ENCODE peak calls at places on chromosomes 5 and 9, in six cellular contexts. T is HEK293T, D is aorta, L is AG08396, C is PC-9, H is NCI-H1105 treated with DMSO at 0.1 percent for 48 hours. I is an unnamed sample.
A peak's percentile ranks its signal among the peaks of the same experiment; 100 is the strongest.

GRCh38 chr5:179345429-179346321 is at the start of gene ADAMTS2:
- DNase-seq in T (peak; percentile 59), D (peak; percentile 92), L (peak; percentile 93), C (no peak), H (peak; percentile 9), I (no peak)

GRCh38 chr5:9046756-9047481 is 499.0 kb downstream of the SEMA5A start:
- DNase-seq in T (no peak), D (no peak), L (peak; percentile 82), C (peak; percentile 95), H (no peak), I (no peak)

GRCh38 chr5:158722940-158723339 is 376.8 kb downstream of the EBF1 start:
- DNase-seq in T (no peak), D (no peak), L (no peak), C (no peak), H (no peak), I (no peak)

GRCh38 chr5:1272201-1272600 is 22.7 kb downstream of the TERT start:
- DNase-seq in T (no peak), D (no peak), L (no peak), C (no peak), H (no peak), I (no peak)

GRCh38 chr5:168468836-168469235 is 17.4 kb upstream of the RARS1 start:
- DNase-seq in T (no peak), D (no peak), L (peak; percentile 43), C (no peak), H (no peak), I (no peak)

GRCh38 chr5:157870837-157871834 is 12.2 kb upstream of the CLINT1 start:
- DNase-seq in T (no peak), D (no peak), L (peak; percentile 29), C (peak; percentile 51), H (no peak), I (peak; percentile 93)

GRCh38 chr9:23590601-23591000 is 235.4 kb downstream of the ELAVL2 start:
- DNase-seq in T (no peak), D (no peak), L (no peak), C (peak; percentile 63), H (no peak), I (no peak)

GRCh38 chr9:4678679-4679267 is 596 bp upstream of the CDC37L1 start:
- DNase-seq in T (no peak), D (no peak), L (no peak), C (no peak), H (peak; percentile 61), I (no peak)

GRCh38 chr9:107227696-107228258 is 55.3 kb upstream of the RAD23B start:
- DNase-seq in T (no peak), D (no peak), L (no peak), C (no peak), H (peak; percentile 47), I (no peak)

GRCh38 chr9:107102011-107102410 is 181.1 kb upstream of the RAD23B start:
- DNase-seq in T (no peak), D (no peak), L (no peak), C (no peak), H (no peak), I (no peak)

GRCh38 chr5:174157048-174157447 is 111.5 kb downstream of the NSG2 start:
- DNase-seq in T (no peak), D (peak; percentile 19), L (no peak), C (no peak), H (no peak), I (no peak)

GRCh38 chr5:154317916-154318315 is 127.4 kb downstream of the GALNT10 start:
- DNase-seq in T (no peak), D (no peak), L (no peak), C (no peak), H (no peak), I (no peak)

GRCh38 chr9:130325921-130326320 is 60.4 kb downstream of the HMCN2 start:
- DNase-seq in T (no peak), D (no peak), L (no peak), C (no peak), H (no peak), I (no peak)

GRCh38 chr5:148457183-148457620 is 73.4 kb downstream of the FBXO38 start:
- DNase-seq in T (no peak), D (no peak), L (no peak), C (no peak), H (peak; percentile 91), I (peak; percentile 9)

GRCh38 chr9:109852561-109852960 is 72.6 kb downstream of the PALM2AKAP2 start:
- DNase-seq in T (no peak), D (no peak), L (no peak), C (no peak), H (no peak), I (no peak)

GRCh38 chr5:111927191-111927590 is 170.2 kb upstream of the NREP start:
- DNase-seq in T (no peak), D (no peak), L (no peak), C (no peak), H (no peak), I (no peak)

GRCh38 chr5:17021363-17021932 is 85.4 kb upstream of the MYO10 start:
- DNase-seq in T (no peak), D (no peak), L (no peak), C (no peak), H (no peak), I (no peak)

GRCh38 chr9:35813434-35814105 is 1.3 kb downstream of the HINT2 start:
- DNase-seq in T (peak; percentile 30), D (no peak), L (no peak), C (no peak), H (no peak), I (peak; percentile 79)

GRCh38 chr5:3310551-3311340 is 284.9 kb upstream of the IRX1 start:
- DNase-seq in T (no peak), D (no peak), L (no peak), C (peak; percentile 58), H (peak; percentile 72), I (no peak)

GRCh38 chr5:35146386-35146785 is 83.9 kb downstream of the PRLR start:
- DNase-seq in T (no peak), D (no peak), L (no peak), C (no peak), H (no peak), I (no peak)

GRCh38 chr5:53399921-53400697 is 80.3 kb upstream of the FST start:
- DNase-seq in T (no peak), D (no peak), L (no peak), C (no peak), H (no peak), I (no peak)

GRCh38 chr5:158100373-158100902 is 241.5 kb upstream of the CLINT1 start:
- DNase-seq in T (no peak), D (no peak), L (no peak), C (no peak), H (no peak), I (no peak)

GRCh38 chr5:14439087-14439841 is 142.3 kb upstream of the OTULINL start:
- DNase-seq in T (peak; percentile 34), D (no peak), L (no peak), C (no peak), H (no peak), I (no peak)

GRCh38 chr5:101977729-101978345 is 318.2 kb downstream of the SLCO4C1 start:
- DNase-seq in T (peak; percentile 37), D (no peak), L (peak; percentile 34), C (no peak), H (peak; percentile 66), I (peak; percentile 23)

GRCh38 chr9:108278341-108278740 is 577.4 kb downstream of the ACTL7B start:
- DNase-seq in T (no peak), D (no peak), L (no peak), C (no peak), H (peak; percentile 90), I (no peak)

GRCh38 chr9:109640232-109641078 is 139.5 kb upstream of the PALM2AKAP2 start:
- DNase-seq in T (peak; percentile 51), D (peak; percentile 89), L (peak; percentile 58), C (peak; percentile 79), H (peak; percentile 87), I (peak; percentile 18)

GRCh38 chr5:127002390-127002789 is 28.0 kb downstream of the MARCHF3 start:
- DNase-seq in T (no peak), D (no peak), L (peak; percentile 57), C (no peak), H (no peak), I (peak; percentile 3)

GRCh38 chr5:58455495-58455894 is 4.4 kb downstream of the PLK2 start:
- DNase-seq in T (no peak), D (no peak), L (no peak), C (no peak), H (no peak), I (no peak)

GRCh38 chr5:154371687-154372086 is 74.1 kb upstream of the SAP30L start:
- DNase-seq in T (no peak), D (no peak), L (no peak), C (peak; percentile 54), H (no peak), I (peak; percentile 28)

GRCh38 chr9:114467226-114467750 is 38.0 kb downstream of the WHRN start:
- DNase-seq in T (no peak), D (no peak), L (no peak), C (no peak), H (no peak), I (no peak)

GRCh38 chr9:127449332-127449966 is 1.8 kb downstream of the RPL12 start:
- DNase-seq in T (no peak), D (no peak), L (no peak), C (no peak), H (no peak), I (no peak)

GRCh38 chr9:125238127-125238914 is 2.8 kb downstream of the HSPA5 start:
- DNase-seq in T (no peak), D (peak; percentile 0), L (no peak), C (no peak), H (no peak), I (no peak)

GRCh38 chr5:175263776-175264175 is 180.2 kb downstream of the DRD1 start:
- DNase-seq in T (no peak), D (no peak), L (no peak), C (no peak), H (no peak), I (no peak)

GRCh38 chr5:398475-399295 is 44.3 kb upstream of the EXOC3 start:
- DNase-seq in T (no peak), D (peak; percentile 66), L (no peak), C (no peak), H (no peak), I (no peak)